ENCODE peak calls at places on chromosomes 4 and X, in six cellular contexts. Y is transverse colon, N is A549, O is mammary epithelial cell, I is AG04449, R is cardiac muscle cell. X is an unnamed sample.

GRCh38 chr4:149785686-149786431 is 29.8 kb downstream of the IQCM start:
- DNase-seq in I (no peak), N (no peak), Y (no peak), R (peak), O (peak), X (no peak)

GRCh38 chrX:40772290-40772689 is 36.9 kb upstream of the MED14 start:
- DNase-seq in R (no peak), I (no peak), O (peak), N (no peak), Y (no peak), X (no peak)

GRCh38 chrX:118780915-118781314 is 42.7 kb upstream of the ZCCHC12 start:
- DNase-seq in O (no peak), I (no peak), N (no peak), Y (no peak), R (peak), X (no peak)

GRCh38 chr4:3765271-3766206 is 646 bp upstream of the ADRA2C start:
- DNase-seq in I (no peak), Y (no peak), N (peak), O (peak), R (peak), X (no peak)

GRCh38 chrX:15848576-15848975 is 6.0 kb downstream of the AP1S2 start:
- DNase-seq in O (no peak), I (no peak), N (no peak), Y (no peak), R (no peak), X (no peak)

GRCh38 chr4:182143086-182143821 is 99.9 kb upstream of the TENM3 start:
- DNase-seq in I (no peak), R (peak), O (peak), Y (peak), N (no peak), X (no peak)

GRCh38 chr4:87461281-87461700 is 38.9 kb downstream of the NUDT9 start:
- DNase-seq in Y (no peak), O (peak), N (no peak), R (no peak), I (no peak), X (peak)

GRCh38 chrX:39984191-39984956 is 113.4 kb downstream of the BCOR start:
- DNase-seq in I (no peak), R (peak), Y (no peak), O (peak), N (no peak), X (no peak)

GRCh38 chr4:186693159-186693815 is 30.4 kb downstream of the FAT1 start:
- DNase-seq in N (peak), R (peak), Y (peak), I (peak), O (peak), X (no peak)

GRCh38 chr4:41307633-41308032 is 50.9 kb downstream of the UCHL1 start:
- DNase-seq in N (no peak), Y (no peak), I (no peak), R (peak), O (no peak), X (no peak)

GRCh38 chrX:19440713-19441112 is 74.6 kb downstream of the MAP3K15 start:
- DNase-seq in N (no peak), R (peak), O (peak), I (peak), Y (no peak), X (no peak)

GRCh38 chrX:281166-281999 is at the start of gene PLCXD1:
- DNase-seq in R (peak), N (peak), O (no peak), Y (no peak), I (no peak), X (no peak)

GRCh38 chrX:72475338-72475737 is 97.3 kb downstream of the HDAC8 start:
- DNase-seq in R (no peak), O (peak), N (no peak), I (no peak), Y (no peak), X (no peak)

GRCh38 chrX:120790118-120790517 is 85.5 kb downstream of the CT47B1 start:
- DNase-seq in R (peak), O (peak), Y (peak), N (peak), I (no peak), X (peak)

GRCh38 chrX:110042521-110042920 is 39.6 kb downstream of the TMEM164 start:
- DNase-seq in O (peak), Y (no peak), N (no peak), R (no peak), I (no peak), X (no peak)

GRCh38 chr4:140637836-140638235 is 69.1 kb upstream of the UCP1 start:
- DNase-seq in I (no peak), O (no peak), R (peak), N (peak), Y (peak), X (no peak)

GRCh38 chr4:124641715-124642380 is 70.7 kb downstream of the ANKRD50 start:
- DNase-seq in I (peak), Y (no peak), R (peak), O (peak), N (peak), X (no peak)

GRCh38 chrX:24673424-24673823 is 20.3 kb upstream of the POLA1 start:
- DNase-seq in R (no peak), O (no peak), I (no peak), Y (no peak), N (no peak), X (no peak)

GRCh38 chr4:119100640-119101039 is 35.0 kb upstream of the MYOZ2 start:
- DNase-seq in N (no peak), I (no peak), R (no peak), Y (no peak), O (no peak), X (no peak)

GRCh38 chr4:159900562-159900961 is 797.7 kb downstream of the RAPGEF2 start:
- DNase-seq in I (no peak), Y (no peak), O (no peak), R (no peak), N (no peak), X (no peak)

GRCh38 chr4:83331959-83332358 is 2.7 kb downstream of the HPSE start:
- DNase-seq in R (no peak), I (no peak), Y (no peak), O (no peak), N (no peak), X (no peak)

GRCh38 chrX:103211012-103211715 is 3.7 kb upstream of the BEX4 start:
- DNase-seq in O (peak), N (peak), Y (peak), R (peak), I (no peak), X (no peak)

GRCh38 chrX:119755981-119756533 is 2.3 kb upstream of the SOWAHD start:
- DNase-seq in O (no peak), Y (peak), I (no peak), N (no peak), R (no peak), X (no peak)

GRCh38 chr4:158020175-158020574 is 152.7 kb downstream of the GASK1B start:
- DNase-seq in I (peak), R (peak), O (peak), Y (peak), N (peak), X (peak)

GRCh38 chr4:121199742-121200561 is 35.8 kb upstream of the TNIP3 start:
- DNase-seq in O (no peak), N (no peak), R (no peak), I (no peak), Y (no peak), X (no peak)

GRCh38 chrX:39477438-39478120 is 620.2 kb downstream of the BCOR start:
- DNase-seq in I (no peak), R (peak), Y (peak), N (no peak), O (no peak), X (no peak)

GRCh38 chrX:154529206-154529612 is 13.2 kb upstream of the FAM3A start:
- DNase-seq in O (no peak), R (peak), Y (no peak), N (no peak), I (no peak), X (no peak)

GRCh38 chr4:81052119-81053068 is 21.9 kb downstream of the BMP3 start:
- DNase-seq in O (peak), I (peak), Y (peak), R (peak), N (no peak), X (no peak)

GRCh38 chrX:39519213-39519544 is 578.6 kb downstream of the BCOR start:
- DNase-seq in O (no peak), I (no peak), R (peak), N (no peak), Y (no peak), X (peak)

GRCh38 chr4:120009731-120010130 is 56.9 kb downstream of the MAD2L1 start:
- DNase-seq in R (peak), I (peak), Y (no peak), O (peak), N (no peak), X (no peak)

GRCh38 chrX:136586386-136586785 is 54.4 kb downstream of the VGLL1 start:
- DNase-seq in O (peak), R (no peak), I (no peak), N (no peak), Y (no peak), X (no peak)

GRCh38 chr4:167918077-167918476 is 174.3 kb upstream of the ANXA10 start:
- DNase-seq in R (peak), N (no peak), O (no peak), I (no peak), Y (no peak), X (no peak)

GRCh38 chr4:19678763-19679162 is 572.9 kb upstream of the SLIT2 start:
- DNase-seq in O (peak), N (no peak), Y (no peak), R (peak), I (no peak), X (no peak)

GRCh38 chrX:95903490-95903889 is 781.2 kb upstream of the DIAPH2 start:
- DNase-seq in I (no peak), O (no peak), Y (no peak), N (no peak), R (peak), X (no peak)

GRCh38 chr4:93809773-93810172 is 18.8 kb upstream of the ATOH1 start:
- DNase-seq in I (no peak), N (no peak), R (no peak), Y (peak), O (no peak), X (no peak)

GRCh38 chr4:150240011-150240410 is 161.8 kb downstream of the DCLK2 start:
- DNase-seq in N (no peak), O (peak), R (no peak), Y (no peak), I (no peak), X (no peak)

GRCh38 chr4:7632341-7632740 is 197.6 kb upstream of the PSAPL1 start:
- DNase-seq in I (no peak), N (no peak), O (no peak), Y (no peak), R (no peak), X (no peak)

GRCh38 chr4:100288811-100289529 is 98.7 kb upstream of the DDIT4L start:
- DNase-seq in N (no peak), R (no peak), O (peak), I (no peak), Y (no peak), X (no peak)
- H3K4me3 ChIP-seq in N (no peak), R (no peak), O (no peak), I (no peak), Y (no peak), X (no peak)

GRCh38 chr4:64715741-64716140 is 306.5 kb upstream of the TECRL start:
- DNase-seq in I (no peak), R (no peak), N (no peak), O (no peak), Y (no peak), X (no peak)
- TF ChIP-seq CTCF in I (no peak), R (no peak), N (no peak), O (no peak), Y (no peak), X (peak)

GRCh38 chr4:74331252-74331651 is 23.0 kb downstream of the EPGN start:
- DNase-seq in Y (no peak), O (no peak), R (no peak), I (no peak), N (no peak), X (no peak)
- H3K4me3 ChIP-seq in Y (no peak), O (no peak), R (no peak), I (no peak), N (no peak), X (no peak)

GRCh38 chr4:763922-764321 is 58.3 kb downstream of the PCGF3 start:
- DNase-seq in I (no peak), Y (no peak), O (no peak), N (no peak), R (no peak), X (no peak)

GRCh38 chr4:763191-763810 is 57.7 kb downstream of the PCGF3 start:
- DNase-seq in I (no peak), R (no peak), N (no peak), O (no peak), Y (no peak), X (no peak)

GRCh38 chr4:761086-761485 is 55.5 kb downstream of the PCGF3 start:
- DNase-seq in N (no peak), I (no peak), R (no peak), Y (no peak), O (no peak), X (no peak)

GRCh38 chr4:761739-762138 is 56.1 kb downstream of the PCGF3 start:
- DNase-seq in O (no peak), R (no peak), N (no peak), Y (no peak), I (no peak), X (no peak)

GRCh38 chr4:762211-763190 is 56.9 kb downstream of the PCGF3 start:
- DNase-seq in N (no peak), I (no peak), O (no peak), R (peak), Y (no peak), X (no peak)
- TF ChIP-seq CTCF in N (no peak), I (peak), O (peak), R (peak), Y (peak), X (peak)

GRCh38 chr4:103318327-103318726 is 120.2 kb upstream of the CENPE start:
- DNase-seq in N (no peak), Y (no peak), R (no peak), O (no peak), I (no peak), X (no peak)
- H3K4me3 ChIP-seq in N (no peak), Y (no peak), R (no peak), O (no peak), I (no peak), X (no peak)

DNA sequence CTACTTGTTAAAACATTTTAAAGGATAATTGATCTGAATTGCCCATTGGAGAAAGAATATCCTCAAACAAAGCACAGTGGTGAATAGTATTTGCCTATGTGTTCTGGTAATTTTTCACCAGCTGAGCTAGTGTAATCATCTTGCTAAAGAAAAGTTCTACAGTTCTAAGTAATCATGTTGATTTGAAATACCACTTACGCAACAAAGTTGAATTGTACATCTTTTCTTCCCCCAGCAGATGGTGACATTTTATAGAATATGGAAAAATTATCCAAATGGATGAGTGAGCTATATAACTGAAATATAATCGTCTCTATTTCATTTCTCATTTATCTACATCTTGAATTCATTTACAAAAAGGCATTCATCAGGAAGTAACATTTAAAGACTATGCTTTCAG is 9.7 kb upstream of the ZNF674 start:
- DNase-seq in I (no peak), N (no peak), R (peak), Y (no peak), O (no peak), X (no peak)
- TF ChIP-seq CTCF in I (no peak), N (peak), R (peak), Y (peak), O (peak), X (peak)

DNA sequence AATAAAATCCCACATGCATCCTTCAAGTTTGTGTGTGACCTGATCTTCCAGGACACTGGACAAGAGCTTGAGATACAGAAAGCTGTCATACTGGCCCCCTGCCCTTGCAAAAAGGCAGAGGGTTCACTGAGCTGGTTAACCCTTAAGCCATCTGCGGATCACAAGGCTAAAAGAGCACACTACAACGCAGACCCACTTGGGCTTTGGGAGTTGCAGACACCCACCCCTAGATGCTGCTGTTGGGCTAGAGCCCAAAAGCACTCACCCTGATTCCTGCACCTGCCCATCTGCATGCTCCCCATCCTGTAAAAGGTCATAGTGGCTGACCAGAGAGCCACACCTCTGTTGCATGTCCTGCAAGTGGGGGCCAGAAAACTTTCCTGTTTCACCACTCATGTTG is 51.1 kb downstream of the TXK start:
- DNase-seq in I (no peak), Y (no peak), N (no peak), O (no peak), R (no peak), X (no peak)
- H3K4me3 ChIP-seq in I (no peak), Y (no peak), N (no peak), O (no peak), R (no peak), X (no peak)

GRCh38 chr4:183213996-183214395 is 106.1 kb downstream of the CLDN22 start:
- DNase-seq in R (no peak), O (no peak), N (no peak), Y (no peak), I (no peak), X (no peak)
- TF ChIP-seq CTCF in R (no peak), O (no peak), N (no peak), Y (no peak), I (no peak), X (no peak)

GRCh38 chr4:113270520-113271319 is 221.3 kb downstream of the ANK2 start:
- DNase-seq in Y (no peak), I (no peak), O (no peak), N (no peak), R (no peak), X (no peak)
- H3K4me3 ChIP-seq in Y (no peak), I (no peak), O (no peak), N (no peak), R (no peak), X (no peak)

GRCh38 chr4:5969777-5970176 is 48.5 kb downstream of the C4orf50 start:
- DNase-seq in N (no peak), Y (no peak), R (no peak), O (no peak), I (no peak), X (no peak)
- TF ChIP-seq CTCF in N (no peak), Y (no peak), R (no peak), O (no peak), I (no peak), X (no peak)

X was measured in LNCaP clone FGC.